ENCODE peak calls at places on chromosomes 4 and X, in four cellular contexts. O, S, M and I are unnamed samples. For H3K9me3, the result is how much of the 10 kb centered on the place peaks cover.

GRCh38 chr4:24321151-24321550 is 263.2 kb downstream of the DHX15 start:
- DNase-seq in O (no peak), S (no peak), M (no peak), I (no peak)

GRCh38 chr4:26088433-26088928 is 174.5 kb downstream of the SMIM20 start:
- DNase-seq in O (no peak), S (no peak), M (no peak), I (no peak)

GRCh38 chr4:28225005-28225404 is 1364.4 kb downstream of the STIM2 start:
- DNase-seq in O (no peak), S (no peak), M (no peak), I (no peak)

GRCh38 chr4:114082348-114082747 is 102.9 kb upstream of the ARSJ start:
- DNase-seq in O (no peak), S (no peak), M (no peak), I (no peak)

GRCh38 chrX:124818764-124819163 is 472.4 kb downstream of the SH2D1A start:
- DNase-seq in O (no peak), S (no peak), M (no peak), I (no peak)

GRCh38 chr4:169251291-169252235 is 19.2 kb downstream of the SH3RF1 start:
- DNase-seq in O (no peak), S (no peak), M (no peak), I (no peak)

GRCh38 chr4:75655562-75655961 is 17.6 kb downstream of the G3BP2 start:
- DNase-seq in O (no peak), S (no peak), M (no peak), I (no peak)

GRCh38 chr4:185269286-185269685 is 59.9 kb downstream of the SNX25 start:
- DNase-seq in O (no peak), S (no peak), M (no peak), I (no peak)

GRCh38 chrX:151984328-151984727 is 9.9 kb upstream of the GABRE start:
- DNase-seq in O (no peak), S (no peak), M (no peak), I (no peak)

GRCh38 chrX:44733931-44734330 is 109.9 kb upstream of the DUSP21 start:
- DNase-seq in O (no peak), S (no peak), M (no peak), I (no peak)

GRCh38 chr4:140170299-140170698 is 16.3 kb upstream of the MAML3 start:
- DNase-seq in O (no peak), S (no peak), M (no peak), I (no peak)

GRCh38 chr4:156830356-156830755 is 141.2 kb downstream of the PDGFC start:
- DNase-seq in O (no peak), S (no peak), M (no peak), I (no peak)

GRCh38 chr4:39814403-39815185 is 116.7 kb downstream of the UBE2K start:
- DNase-seq in O (peak), S (no peak), M (no peak), I (no peak)

GRCh38 chr4:138595171-138595570 is 353.0 kb upstream of the SLC7A11 start:
- DNase-seq in O (no peak), S (no peak), M (no peak), I (no peak)

GRCh38 chr4:140078366-140078765 is 75.6 kb downstream of the MAML3 start:
- DNase-seq in O (no peak), S (no peak), M (no peak), I (no peak)

GRCh38 chrX:11273544-11273943 is 19.7 kb upstream of the AMELX start:
- DNase-seq in O (no peak), S (no peak), M (no peak), I (no peak)

GRCh38 chr4:190020790-190021717 is 6.0 kb downstream of the FRG2 start:
- DNase-seq in O (peak), S (peak), M (peak), I (peak)

GRCh38 chr4:169774466-169775445 is 17.0 kb upstream of the HPF1 start:
- DNase-seq in O (peak), S (no peak), M (peak), I (no peak)

GRCh38 chrX:9807355-9808182 is 21.3 kb downstream of the SHROOM2 start:
- DNase-seq in O (no peak), S (no peak), M (no peak), I (no peak)

GRCh38 chrX:48989483-48989882 is 12.6 kb downstream of the GRIPAP1 start:
- DNase-seq in O (no peak), S (peak), M (no peak), I (no peak)

GRCh38 chr4:60619531-60620305 is 580.4 kb upstream of the ADGRL3 start:
- DNase-seq in O (no peak), S (no peak), M (no peak), I (no peak)

GRCh38 chrX:13110427-13111324 is 66.3 kb upstream of the FAM9C start:
- DNase-seq in O (peak), S (peak), M (peak), I (no peak)

GRCh38 chr4:169620846-169621228 is 459 bp downstream of the CLCN3 start:
- DNase-seq in O (peak), S (no peak), M (no peak), I (peak)

GRCh38 chr4:142567199-142567598 is 278.9 kb downstream of the INPP4B start:
- DNase-seq in O (no peak), S (no peak), M (no peak), I (no peak)

GRCh38 chrX:15664487-15665444 is at the start of gene CLTRN:
- DNase-seq in O (no peak), S (no peak), M (no peak), I (no peak)

GRCh38 chr4:13852411-13852810 is 224.9 kb upstream of the BOD1L1 start:
- DNase-seq in O (no peak), S (no peak), M (no peak), I (no peak)

GRCh38 chr4:97525236-97525635 is 618.0 kb downstream of the STPG2 start:
- DNase-seq in O (no peak), S (no peak), M (no peak), I (no peak)

GRCh38 chrX:150007356-150007755 is 69.1 kb upstream of the EOLA2 start:
- DNase-seq in O (no peak), S (no peak), M (no peak), I (no peak)

GRCh38 chr4:19194672-19195071 is 1057.0 kb upstream of the SLIT2 start:
- DNase-seq in O (no peak), S (no peak), M (no peak), I (no peak)

GRCh38 chr4:6701371-6701770 is 7.7 kb downstream of the S100P start:
- DNase-seq in O (no peak), S (no peak), M (no peak), I (no peak)

GRCh38 chr4:26884486-26884988 is 23.9 kb downstream of the STIM2 start:
- DNase-seq in O (no peak), S (no peak), M (no peak), I (no peak)

GRCh38 chr4:56272003-56272402 is 115.3 kb downstream of the AASDH start:
- DNase-seq in O (no peak), S (no peak), M (peak), I (no peak)

GRCh38 chr4:57854748-57855147 is 744.6 kb upstream of the IGFBP7 start:
- DNase-seq in O (no peak), S (no peak), M (no peak), I (no peak)

GRCh38 chr4:5280845-5281244 is 229.6 kb downstream of the STK32B start:
- DNase-seq in O (no peak), S (no peak), M (no peak), I (no peak)

GRCh38 chrX:66050140-66050569 is 10.3 kb upstream of the VSIG4 start:
- DNase-seq in O (no peak), S (peak), M (no peak), I (peak)

GRCh38 chrX:1883772-1884171 is 268.9 kb downstream of the ASMT start:
- DNase-seq in O (no peak), S (no peak), M (no peak), I (no peak)

GRCh38 chr4:41145571-41146078 is 68.7 kb downstream of the APBB2 start:
- DNase-seq in O (no peak), S (no peak), M (no peak), I (no peak)

GRCh38 chrX:1658083-1658463 is 43.2 kb downstream of the ASMT start:
- DNase-seq in O (no peak), S (no peak), M (no peak), I (no peak)

GRCh38 chrX:120504569-120504968 is 35.5 kb upstream of the LAMP2 start:
- DNase-seq in O (no peak), S (no peak), M (no peak), I (no peak)

GRCh38 chr4:21102667-21103066 is 402.4 kb downstream of the PACRGL start:
- DNase-seq in O (no peak), S (no peak), M (no peak), I (no peak)

GRCh38 chr4:21097026-21097425 is 396.8 kb downstream of the PACRGL start:
- DNase-seq in O (no peak), S (no peak), M (no peak), I (no peak)

DNA sequence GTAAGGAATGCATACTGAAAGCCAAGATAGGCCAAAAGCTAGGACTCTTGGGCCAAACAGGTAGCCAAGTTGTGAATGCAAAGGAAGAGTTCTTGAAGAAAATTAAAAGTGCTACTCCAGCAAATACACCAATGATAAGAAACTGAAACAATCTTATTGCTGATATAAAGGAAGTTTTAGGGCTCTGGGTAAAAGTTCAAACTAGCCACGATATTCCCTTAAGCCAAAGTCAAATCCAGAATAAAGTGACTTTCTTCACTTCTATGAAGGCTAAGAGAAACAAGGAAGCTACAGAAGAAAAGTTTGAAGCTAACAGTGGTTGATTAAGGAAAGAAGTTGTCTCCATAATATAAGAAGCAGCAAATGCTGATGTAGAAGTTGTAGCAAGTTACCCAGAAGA is 397.6 kb downstream of the PACRGL start:
- DNase-seq in O (no peak), S (no peak), M (no peak), I (no peak)
- H3K9me3 ChIP-seq in O (under half), S (under half), M (under half), I (under half)

GRCh38 chr4:1288786-1289185 is 905 bp upstream of the MAEA start:
- DNase-seq in O (no peak), S (no peak), M (no peak), I (no peak)

GRCh38 chr4:1283711-1284110 is 6.0 kb upstream of the MAEA start:
- DNase-seq in O (no peak), S (no peak), M (peak), I (no peak)

GRCh38 chr4:1289232-1290164 is at the start of gene MAEA:
- DNase-seq in O (peak), S (peak), M (peak), I (peak)

GRCh38 chr4:1285151-1285789 is 4.4 kb upstream of the MAEA start:
- DNase-seq in O (no peak), S (no peak), M (no peak), I (no peak)

DNA sequence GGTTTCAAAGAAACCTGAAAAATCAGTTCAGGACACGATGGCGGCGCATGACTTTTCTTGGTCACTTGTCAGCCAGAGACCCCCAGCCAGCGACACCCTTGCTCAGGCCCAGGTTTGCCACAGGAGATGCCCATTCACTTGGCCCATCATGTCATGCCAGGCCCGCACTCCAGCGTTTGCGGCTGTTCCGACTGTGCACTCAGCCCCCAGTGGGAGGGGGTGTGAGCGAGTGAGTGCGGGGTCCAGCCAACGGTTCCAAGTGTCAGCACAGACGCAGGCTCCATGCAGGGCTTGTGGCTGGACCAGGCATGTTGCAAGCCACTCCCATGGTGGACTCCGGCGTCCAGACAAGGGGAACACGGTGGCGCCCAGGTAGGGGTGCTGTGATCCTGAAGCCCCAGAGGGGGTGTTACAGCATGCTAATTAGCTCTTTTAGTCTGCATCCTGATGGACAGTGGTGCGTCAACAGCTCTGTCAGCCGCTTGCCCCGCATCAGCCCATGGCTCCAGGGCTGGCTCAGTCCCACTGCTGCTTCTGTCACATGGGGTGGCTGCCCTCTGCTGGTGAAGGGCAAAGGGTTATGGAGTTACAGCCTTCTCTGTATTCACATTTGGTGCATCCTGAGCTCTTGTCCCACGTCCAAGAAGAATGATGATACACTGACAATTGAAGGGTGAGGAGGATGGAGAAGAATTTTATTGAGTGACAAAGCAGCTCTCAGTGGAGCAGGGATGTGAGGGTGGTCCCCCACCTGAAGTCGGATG is 3.7 kb upstream of the MAEA start:
- DNase-seq in O (no peak), S (no peak), M (peak), I (no peak)
- TF ChIP-seq CTCF in O (peak), S (no peak), M (no peak), I (no peak)

DNA sequence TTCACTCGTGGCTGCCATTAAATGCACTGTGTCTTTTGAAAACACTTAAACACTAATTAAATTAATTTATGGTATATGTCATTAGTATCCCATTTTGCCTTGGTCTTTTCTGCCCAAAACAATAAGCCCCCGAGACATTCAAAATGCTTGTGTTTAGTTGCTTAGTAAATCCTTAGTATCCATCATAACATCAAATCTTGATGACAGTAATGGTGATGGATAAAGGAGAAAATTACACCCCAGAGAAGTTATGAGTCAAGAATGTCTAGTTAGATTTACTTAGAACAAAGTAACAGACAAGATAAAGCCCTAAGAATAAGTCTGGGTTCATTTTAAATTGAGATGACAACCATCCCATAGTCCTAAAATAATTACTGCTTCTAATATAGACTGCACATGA is 21.3 kb downstream of the ANK2 start:
- DNase-seq in O (no peak), S (no peak), M (no peak), I (no peak)
- TF ChIP-seq POLR2AphosphoS5 in O (no peak), S (no peak), M (no peak), I (no peak)

DNA sequence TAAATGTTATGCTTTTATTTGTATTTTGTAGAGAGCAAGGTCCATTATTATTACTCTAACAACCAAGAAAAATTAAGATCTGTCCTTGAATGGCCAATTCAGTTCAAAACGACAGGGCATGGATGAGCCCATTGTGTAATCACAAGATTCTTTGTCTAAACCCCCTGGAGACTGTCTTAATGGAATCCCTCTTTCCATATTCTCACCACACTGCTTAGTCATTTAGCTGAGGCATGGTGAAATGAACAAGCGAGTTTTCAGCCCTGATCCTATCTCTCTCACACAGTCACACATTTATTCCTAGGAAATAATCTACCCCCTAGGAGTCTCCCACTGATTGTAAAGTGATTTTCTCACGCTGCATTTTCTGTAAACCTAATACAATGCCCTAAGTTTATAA is 119.9 kb upstream of the PCDH7 start:
- DNase-seq in O (no peak), S (no peak), M (no peak), I (no peak)
- H3K9me3 ChIP-seq in O (under half), S (under half), M (under half), I (under half)

DNA sequence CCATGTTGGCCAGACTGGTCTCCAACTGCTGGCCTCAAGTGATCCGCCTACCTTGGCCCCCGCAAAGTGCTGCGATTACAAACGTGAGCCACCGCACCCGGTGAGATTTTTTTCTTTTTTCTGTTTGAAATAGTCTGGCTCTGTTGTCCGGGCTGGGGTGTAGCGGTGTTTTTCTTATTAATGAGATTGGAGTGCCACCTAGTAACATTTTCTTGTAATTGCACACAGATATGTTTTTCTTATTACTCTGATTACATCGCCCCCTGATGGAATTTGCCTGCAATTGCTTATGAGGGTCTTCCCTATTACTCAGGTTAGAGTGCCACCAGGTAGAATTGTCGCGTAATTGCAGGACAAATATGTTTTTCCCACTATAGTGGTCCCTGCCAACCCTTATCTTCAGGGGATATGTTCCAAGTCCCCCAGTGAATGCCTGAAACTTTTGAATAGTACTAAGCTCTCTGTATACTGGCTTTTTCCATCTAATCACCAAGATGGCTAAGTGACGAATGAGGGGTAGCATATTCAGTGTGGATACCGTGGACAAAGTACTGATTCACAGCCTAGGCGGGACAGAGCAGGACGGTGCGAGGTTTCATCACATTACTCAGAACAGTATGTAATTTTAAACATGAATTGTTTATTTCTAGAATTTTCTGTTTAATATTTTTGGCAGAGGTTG is 8.6 kb upstream of the PDHA1 start:
- DNase-seq in O (no peak), S (no peak), M (no peak), I (no peak)
- TF ChIP-seq CTCF in O (peak), S (no peak), M (peak), I (no peak)

GRCh38 chr4:94530073-94530472 is 78.3 kb downstream of the PDLIM5 start:
- DNase-seq in O (no peak), S (no peak), M (no peak), I (no peak)
- TF ChIP-seq POLR2AphosphoS5 in O (no peak), S (no peak), M (no peak), I (no peak)